ENCODE peak calls at places on chromosome 2, in ten cellular contexts. C is pancreas, K is RWPE1, J is HCT116, Z is tibial nerve, R is heart right ventricle, V is Peyer's patch, O is neural progenitor cell, Q is hepatocyte, A is brain microvascular endothelial cell. E is an unnamed sample.

GRCh38 chr2:147989809-147990403 is 30.6 kb downstream of the ORC4 start:
- DNase-seq in C (no peak), K (peak), Q (peak), V (no peak), R (no peak), Z (no peak), O (peak), A (peak), J (peak), E (no peak)

GRCh38 chr2:67457699-67458098 is 60.6 kb downstream of the ETAA1 start:
- DNase-seq in C (no peak), J (no peak), V (no peak), O (no peak), R (no peak), Q (no peak), A (no peak), Z (no peak), K (peak), E (no peak)

GRCh38 chr2:171225302-171225980 is 64.7 kb upstream of the TLK1 start:
- DNase-seq in A (peak), R (no peak), O (no peak), C (no peak), Q (peak), V (no peak), J (peak), K (peak), Z (no peak), E (no peak)

GRCh38 chr2:110101911-110102774 is 13.5 kb downstream of the MALL start:
- DNase-seq in O (no peak), K (peak), Z (no peak), R (no peak), A (no peak), J (no peak), V (no peak), Q (no peak), C (no peak), E (no peak)

GRCh38 chr2:239166201-239166834 is 234.5 kb downstream of the HDAC4 start:
- DNase-seq in C (peak), O (no peak), Q (no peak), K (no peak), A (no peak), R (no peak), J (no peak), Z (peak), V (peak), E (no peak)

GRCh38 chr2:141911485-141912066 is 219.2 kb downstream of the LRP1B start:
- DNase-seq in Z (no peak), J (peak), A (peak), O (peak), Q (peak), C (no peak), K (no peak), R (no peak), V (no peak), E (no peak)

GRCh38 chr2:19574788-19575260 is 216.4 kb upstream of the OSR1 start:
- DNase-seq in K (no peak), V (no peak), C (no peak), O (peak), J (no peak), R (peak), Z (peak), A (peak), Q (peak), E (no peak)

GRCh38 chr2:62801814-62802524 is 96.5 kb downstream of the EHBP1 start:
- DNase-seq in J (no peak), A (no peak), K (no peak), O (peak), V (no peak), Q (no peak), R (no peak), Z (no peak), C (no peak), E (no peak)

GRCh38 chr2:38330754-38331153 is 46.3 kb downstream of the ATL2 start:
- DNase-seq in J (no peak), C (no peak), R (no peak), Z (no peak), A (no peak), Q (no peak), V (no peak), K (no peak), O (no peak), E (no peak)

GRCh38 chr2:134919360-134920210 is 963 bp downstream of the CCNT2 start:
- DNase-seq in V (no peak), Q (no peak), C (no peak), K (no peak), O (no peak), A (peak), J (no peak), R (peak), Z (no peak), E (no peak)

GRCh38 chr2:28268386-28268785 is 124.3 kb upstream of the FOSL2 start:
- DNase-seq in K (no peak), R (no peak), A (no peak), V (no peak), Z (no peak), J (no peak), O (no peak), Q (no peak), C (no peak), E (no peak)

GRCh38 chr2:6970551-6970950 is 53.3 kb downstream of the RNF144A start:
- DNase-seq in V (no peak), C (no peak), Z (no peak), J (no peak), R (no peak), A (no peak), K (no peak), Q (no peak), O (no peak), E (no peak)

GRCh38 chr2:230308402-230309000 is 18.5 kb upstream of the SP140L start:
- DNase-seq in J (no peak), R (no peak), V (no peak), O (no peak), K (no peak), Z (no peak), C (no peak), Q (no peak), A (no peak), E (no peak)

GRCh38 chr2:152569186-152569585 is 148.1 kb downstream of the PRPF40A start:
- DNase-seq in Q (no peak), A (no peak), O (no peak), J (no peak), V (no peak), Z (no peak), R (no peak), C (no peak), K (no peak), E (no peak)

GRCh38 chr2:204888222-204888621 is 342.9 kb downstream of the PARD3B start:
- DNase-seq in O (no peak), A (no peak), V (no peak), J (no peak), Z (no peak), R (no peak), C (no peak), Q (no peak), K (no peak), E (no peak)

GRCh38 chr2:189300917-189301316 is 121.4 kb upstream of the COL5A2 start:
- DNase-seq in J (no peak), K (no peak), Q (no peak), O (no peak), A (no peak), Z (no peak), V (no peak), C (no peak), R (no peak), E (no peak)

GRCh38 chr2:233656443-233656842 is 15.3 kb upstream of the UGT1A9 start:
- DNase-seq in R (no peak), Q (no peak), Z (no peak), V (no peak), C (no peak), J (no peak), O (no peak), K (no peak), A (no peak), E (no peak)

GRCh38 chr2:157075924-157076323 is 181.6 kb upstream of the GALNT5 start:
- DNase-seq in V (no peak), Q (no peak), C (no peak), O (no peak), A (no peak), Z (no peak), J (no peak), R (no peak), K (no peak), E (no peak)

GRCh38 chr2:114784890-114785583 is 342.6 kb downstream of the DPP10 start:
- DNase-seq in A (no peak), K (no peak), O (no peak), R (no peak), Z (peak), J (no peak), V (no peak), C (no peak), Q (no peak), E (no peak)

GRCh38 chr2:118061135-118061955 is 26.9 kb upstream of the INSIG2 start:
- DNase-seq in A (peak), K (peak), Z (no peak), R (peak), J (no peak), O (peak), C (no peak), V (no peak), Q (no peak), E (no peak)

GRCh38 chr2:86185517-86186212 is 9.6 kb downstream of the IMMT start:
- DNase-seq in V (no peak), K (no peak), C (no peak), A (no peak), O (no peak), Z (no peak), R (no peak), J (no peak), Q (no peak), E (no peak)

GRCh38 chr2:181058378-181059269 is 78.2 kb downstream of the UBE2E3 start:
- DNase-seq in J (peak), Q (peak), K (peak), O (peak), Z (no peak), V (no peak), A (peak), R (no peak), C (no peak), E (no peak)

GRCh38 chr2:127778447-127778846 is 32.5 kb downstream of the WDR33 start:
- DNase-seq in A (no peak), C (no peak), O (no peak), Z (no peak), Q (no peak), J (no peak), V (no peak), K (no peak), R (no peak), E (no peak)

GRCh38 chr2:196954001-196954400 is 27.5 kb upstream of the PGAP1 start:
- DNase-seq in K (no peak), A (no peak), R (no peak), J (no peak), O (no peak), Q (no peak), C (no peak), V (no peak), Z (no peak), E (no peak)

GRCh38 chr2:230174466-230174865 is 45.3 kb downstream of the SP110 start:
- DNase-seq in Q (no peak), V (no peak), O (no peak), K (no peak), Z (no peak), J (no peak), C (no peak), A (no peak), R (no peak), E (no peak)

GRCh38 chr2:226031078-226031937 is 631.8 kb downstream of the NYAP2 start:
- DNase-seq in Q (peak), R (peak), A (peak), J (peak), V (peak), O (peak), Z (peak), K (peak), C (peak), E (peak)

GRCh38 chr2:9205963-9206948 is at the start of gene ASAP2:
- DNase-seq in O (peak), C (peak), Q (peak), K (peak), Z (peak), J (no peak), R (peak), A (peak), V (peak), E (peak)

GRCh38 chr2:169302364-169302763 is 60.0 kb downstream of the LRP2 start:
- DNase-seq in V (no peak), A (no peak), Z (no peak), K (no peak), O (peak), Q (no peak), R (no peak), J (no peak), C (no peak), E (no peak)
- H3K27ac ChIP-seq in V (no peak), A (no peak), Z (no peak), K (no peak), O (peak), Q (no peak), R (no peak), J (no peak), C (no peak), E (peak)

GRCh38 chr2:121943285-121943684 is 187.8 kb downstream of the TSN start:
- DNase-seq in O (no peak), K (no peak), J (no peak), Z (no peak), R (no peak), Q (no peak), A (no peak), C (no peak), V (no peak), E (no peak)

GRCh38 chr2:121947681-121948080 is 192.2 kb downstream of the TSN start:
- DNase-seq in A (no peak), J (no peak), K (no peak), R (no peak), V (no peak), Z (no peak), Q (no peak), O (no peak), C (no peak), E (no peak)

GRCh38 chr2:121944072-121944829 is 188.8 kb downstream of the TSN start:
- DNase-seq in Q (peak), K (peak), Z (no peak), R (no peak), A (peak), C (no peak), O (no peak), J (no peak), V (no peak), E (no peak)

GRCh38 chr2:121949271-121949670 is 193.8 kb downstream of the TSN start:
- DNase-seq in Q (no peak), Z (no peak), J (no peak), V (no peak), A (no peak), O (no peak), K (no peak), R (no peak), C (no peak), E (no peak)
- H3K27ac ChIP-seq in Q (no peak), Z (no peak), J (no peak), V (no peak), A (no peak), O (no peak), K (no peak), R (no peak), C (no peak), E (no peak)

GRCh38 chr2:108560895-108561530 is 26.7 kb downstream of the LIMS1 start:
- DNase-seq in C (no peak), V (no peak), K (no peak), Z (no peak), A (no peak), Q (no peak), R (no peak), O (no peak), J (no peak), E (no peak)
- H3K27ac ChIP-seq in C (no peak), V (no peak), K (no peak), Z (no peak), A (no peak), Q (no peak), R (no peak), O (no peak), J (no peak), E (peak)

GRCh38 chr2:236402016-236402784 is 138.0 kb upstream of the ASB18 start:
- DNase-seq in V (no peak), C (no peak), A (no peak), K (no peak), R (no peak), Q (no peak), O (no peak), Z (no peak), J (no peak), E (peak)
- H3K27ac ChIP-seq in V (no peak), C (no peak), A (no peak), K (no peak), R (no peak), Q (no peak), O (no peak), Z (no peak), J (no peak), E (no peak)

DNA sequence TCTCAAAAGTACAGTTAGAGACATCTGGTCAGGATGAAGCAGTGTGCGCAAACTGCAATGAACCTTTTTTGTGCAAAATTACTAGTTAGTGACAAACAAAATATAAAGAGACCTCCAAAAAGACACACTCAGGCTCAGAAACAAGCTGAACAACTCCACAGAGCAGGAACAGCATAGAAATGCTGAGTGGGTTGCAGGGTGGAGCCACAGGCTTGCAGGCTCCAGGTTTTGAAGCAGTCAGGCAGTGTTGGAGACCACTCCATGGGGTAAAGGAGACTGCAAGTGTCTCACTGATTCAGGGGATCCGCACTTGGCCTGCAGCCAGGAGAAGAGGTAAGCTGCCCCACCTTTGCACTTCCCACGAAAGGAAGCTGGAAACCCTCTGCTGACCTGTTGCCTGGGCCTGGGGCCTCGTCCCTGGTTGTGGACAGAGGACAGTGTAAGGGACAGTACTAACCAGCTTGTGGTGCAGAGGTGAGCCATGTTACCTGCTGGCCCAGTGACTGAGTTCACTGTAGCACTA is 36.4 kb downstream of the CFAP221 start:
- DNase-seq in Z (no peak), A (no peak), Q (no peak), O (no peak), J (no peak), R (no peak), V (no peak), C (peak), K (no peak), E (no peak)
- H3K27ac ChIP-seq in Z (no peak), A (no peak), Q (peak), O (no peak), J (no peak), R (no peak), V (no peak), C (peak), K (no peak), E (no peak)